ENCODE peak calls at places on chromosomes 1 and 21, in six cellular contexts. One of them, this sample, is unnamed.

GRCh38 chr1:51661081-51661518 is 44.2 kb downstream of the OSBPL9 start:
- DNase-seq in neuronal stem cell: no peak
- DNase-seq in IMR-90: peak; percentile 96
- DNase-seq in H1: no peak
- DNase-seq in H9: no peak
- DNase-seq in trophoblast cell: peak; percentile 10
- DNase-seq in this sample: peak; percentile 91

GRCh38 chr21:27631471-27631870 is 664.6 kb upstream of the ADAMTS5 start:
- DNase-seq in neuronal stem cell: no peak
- DNase-seq in IMR-90: peak; percentile 72
- DNase-seq in H1: no peak
- DNase-seq in H9: no peak
- DNase-seq in trophoblast cell: peak; percentile 24
- DNase-seq in this sample: no peak

GRCh38 chr21:43880111-43880985 is 15.3 kb downstream of the AGPAT3 start:
- DNase-seq in neuronal stem cell: no peak
- DNase-seq in IMR-90: peak; percentile 18
- DNase-seq in H1: no peak
- DNase-seq in H9: no peak
- DNase-seq in trophoblast cell: no peak
- DNase-seq in this sample: peak; percentile 26

GRCh38 chr21:16084776-16085364 is 355.1 kb downstream of the USP25 start:
- DNase-seq in neuronal stem cell: no peak
- DNase-seq in IMR-90: peak; percentile 70
- DNase-seq in H1: no peak
- DNase-seq in H9: no peak
- DNase-seq in trophoblast cell: no peak
- DNase-seq in this sample: no peak

GRCh38 chr1:20684651-20685050 is 23.5 kb upstream of the DDOST start:
- DNase-seq in neuronal stem cell: no peak
- DNase-seq in IMR-90: no peak
- DNase-seq in H1: no peak
- DNase-seq in H9: no peak
- DNase-seq in trophoblast cell: no peak
- DNase-seq in this sample: no peak

GRCh38 chr1:36994863-36995262 is 39.5 kb downstream of the GRIK3 start:
- DNase-seq in neuronal stem cell: no peak
- DNase-seq in IMR-90: no peak
- DNase-seq in H1: no peak
- DNase-seq in H9: no peak
- DNase-seq in trophoblast cell: no peak
- DNase-seq in this sample: no peak

GRCh38 chr1:116852910-116853309 is 56.8 kb upstream of the PTGFRN start:
- DNase-seq in neuronal stem cell: no peak
- DNase-seq in IMR-90: no peak
- DNase-seq in H1: no peak
- DNase-seq in H9: no peak
- DNase-seq in trophoblast cell: peak; percentile 49
- DNase-seq in this sample: peak; percentile 55

GRCh38 chr1:11691302-11691914 is at the start of gene DRAXIN:
- DNase-seq in neuronal stem cell: peak; percentile 63
- DNase-seq in IMR-90: no peak
- DNase-seq in H1: no peak
- DNase-seq in H9: peak; percentile 88
- DNase-seq in trophoblast cell: no peak
- DNase-seq in this sample: no peak

GRCh38 chr1:77986810-77987209 is 7.9 kb upstream of the FUBP1 start:
- DNase-seq in neuronal stem cell: no peak
- DNase-seq in IMR-90: no peak
- DNase-seq in H1: no peak
- DNase-seq in H9: no peak
- DNase-seq in trophoblast cell: no peak
- DNase-seq in this sample: no peak

GRCh38 chr1:159826436-159827101 is at the start of gene SLAMF8:
- DNase-seq in neuronal stem cell: no peak
- DNase-seq in IMR-90: no peak
- DNase-seq in H1: no peak
- DNase-seq in H9: no peak
- DNase-seq in trophoblast cell: no peak
- DNase-seq in this sample: no peak

DNA sequence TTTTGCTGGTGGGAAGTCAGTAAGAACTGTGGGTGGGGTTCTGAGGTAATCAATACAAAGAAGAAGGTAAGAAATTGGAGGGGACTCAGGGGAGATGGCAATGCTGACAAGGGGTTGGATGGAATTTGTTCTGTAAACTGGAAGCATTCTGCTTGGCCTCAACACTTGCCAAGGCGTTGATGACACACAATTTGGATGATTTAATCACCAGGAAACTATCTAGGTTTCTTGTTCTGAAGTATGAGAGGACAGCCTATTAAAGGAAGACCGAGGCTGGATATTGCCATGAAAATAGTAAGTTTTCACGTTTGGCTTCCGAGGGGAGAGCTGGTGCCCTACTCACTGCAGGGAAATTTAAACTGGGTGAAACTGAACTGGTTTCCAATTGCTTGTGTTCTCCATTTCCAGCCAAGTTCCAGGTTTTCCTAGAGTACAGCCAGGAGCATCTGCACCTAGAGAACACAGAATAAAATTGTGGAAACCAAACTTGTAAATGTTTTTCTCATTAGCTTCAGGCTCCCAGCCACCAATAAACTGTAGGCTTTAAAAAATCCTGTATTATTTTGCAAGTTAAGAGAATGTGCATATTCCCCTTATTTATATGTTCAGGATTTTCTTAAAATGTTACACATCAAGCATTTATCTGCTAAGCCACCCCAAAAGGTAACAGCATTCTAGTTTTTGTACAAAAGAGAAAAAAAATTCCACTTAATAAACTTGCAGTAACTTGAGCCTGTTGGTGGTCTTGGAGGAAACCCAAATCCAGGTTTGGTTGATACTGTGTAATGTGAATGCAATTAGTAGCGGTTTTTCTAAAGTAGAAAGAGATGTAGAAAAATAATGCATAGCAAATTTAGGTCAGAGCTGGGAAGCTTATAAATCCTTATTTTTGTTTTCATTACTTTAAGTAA is 53.8 kb downstream of the ROR1 start:
- DNase-seq in neuronal stem cell: no peak
- DNase-seq in IMR-90: peak; percentile 25
- DNase-seq in H1: no peak
- DNase-seq in H9: no peak
- DNase-seq in trophoblast cell: no peak
- DNase-seq in this sample: peak; percentile 21
- H3K18ac ChIP-seq in neuronal stem cell: no peak overlapping the region
- H3K18ac ChIP-seq in IMR-90: no peak overlapping the region
- H3K18ac ChIP-seq in H1: no peak overlapping the region
- H3K18ac ChIP-seq in H9: no peak overlapping the region
- H3K18ac ChIP-seq in trophoblast cell: no peak overlapping the region
- H3K18ac ChIP-seq in this sample: no peak overlapping the region

GRCh38 chr1:156460525-156460924 is 40.0 kb downstream of the MEF2D start:
- DNase-seq in neuronal stem cell: no peak
- DNase-seq in IMR-90: no peak
- DNase-seq in H1: no peak
- DNase-seq in H9: no peak
- DNase-seq in trophoblast cell: no peak
- DNase-seq in this sample: no peak

GRCh38 chr1:156458181-156458503 is 42.4 kb downstream of the MEF2D start:
- DNase-seq in neuronal stem cell: no peak
- DNase-seq in IMR-90: peak; percentile 81
- DNase-seq in H1: no peak
- DNase-seq in H9: no peak
- DNase-seq in trophoblast cell: peak; percentile 14
- DNase-seq in this sample: peak; percentile 82

GRCh38 chr1:156452863-156453262 is 47.7 kb downstream of the MEF2D start:
- DNase-seq in neuronal stem cell: no peak
- DNase-seq in IMR-90: no peak
- DNase-seq in H1: no peak
- DNase-seq in H9: no peak
- DNase-seq in trophoblast cell: no peak
- DNase-seq in this sample: no peak

GRCh38 chr1:156455362-156455761 is 45.2 kb downstream of the MEF2D start:
- DNase-seq in neuronal stem cell: no peak
- DNase-seq in IMR-90: no peak
- DNase-seq in H1: no peak
- DNase-seq in H9: no peak
- DNase-seq in trophoblast cell: no peak
- DNase-seq in this sample: no peak

DNA sequence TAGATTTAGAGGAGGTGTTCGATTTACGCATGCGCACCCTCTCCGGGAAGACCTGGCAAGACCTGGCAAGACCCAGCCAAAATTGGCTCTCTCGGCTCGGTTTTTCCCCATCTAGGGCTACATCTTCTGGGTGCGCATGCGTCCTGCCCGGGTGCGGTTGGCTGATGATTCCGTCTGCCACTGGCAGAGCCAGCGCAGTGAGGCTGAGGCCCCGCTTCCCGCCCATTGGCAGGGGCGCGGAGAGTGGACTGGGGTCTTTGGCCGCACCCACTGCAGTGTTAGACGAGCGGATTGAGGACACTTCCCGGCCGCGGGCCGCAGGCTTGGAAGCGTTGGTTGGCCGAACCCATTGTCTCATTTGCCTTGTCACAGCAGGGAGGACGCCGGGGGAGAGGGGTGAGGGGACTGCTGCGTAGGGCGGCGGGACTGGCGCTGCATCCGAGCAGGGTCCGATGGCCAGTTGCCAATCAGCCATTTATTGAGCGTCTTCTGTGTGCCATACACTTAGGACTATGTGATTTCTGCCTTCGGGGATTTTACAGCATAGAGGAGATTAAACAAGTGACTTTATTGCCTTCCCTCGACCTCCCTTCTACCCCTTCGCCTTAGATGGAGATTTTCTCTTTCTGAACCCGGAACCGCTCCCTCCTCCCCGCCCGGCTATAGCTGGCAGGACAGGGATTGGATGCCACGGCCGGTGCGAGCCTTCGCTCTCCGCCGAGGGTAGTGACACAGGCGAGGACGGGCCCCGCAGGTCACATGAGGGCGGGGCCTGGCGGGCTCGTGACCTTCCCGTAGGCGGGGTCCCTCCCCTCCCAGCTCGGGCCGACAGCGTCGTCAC is 43.7 kb downstream of the MEF2D start:
- DNase-seq in neuronal stem cell: peak; percentile 96
- DNase-seq in IMR-90: peak; percentile 97
- DNase-seq in H1: peak; percentile 98
- DNase-seq in H9: peak; percentile 99
- DNase-seq in trophoblast cell: peak; percentile 99
- DNase-seq in this sample: peak; percentile 97
- H2BK5ac ChIP-seq in neuronal stem cell: peak overlapping the region; percentile 88
- H2BK5ac ChIP-seq in IMR-90: peak overlapping the region; percentile 79
- H2BK5ac ChIP-seq in H1: peak overlapping the region; percentile 97
- H2BK5ac ChIP-seq in H9: no peak overlapping the region
- H2BK5ac ChIP-seq in trophoblast cell: peak overlapping the region; percentile 49
- H2BK5ac ChIP-seq in this sample: peak overlapping the region; percentile 24

GRCh38 chr1:241782396-241782795 is 65.6 kb upstream of the EXO1 start:
- DNase-seq in neuronal stem cell: no peak
- DNase-seq in IMR-90: no peak
- DNase-seq in H1: no peak
- DNase-seq in H9: no peak
- DNase-seq in trophoblast cell: no peak
- DNase-seq in this sample: no peak
- H4K91ac ChIP-seq in neuronal stem cell: no peak overlapping the region
- H4K91ac ChIP-seq in IMR-90: no peak overlapping the region
- H4K91ac ChIP-seq in H1: no peak overlapping the region
- H4K91ac ChIP-seq in H9: no peak overlapping the region
- H4K91ac ChIP-seq in trophoblast cell: no peak overlapping the region
- H4K91ac ChIP-seq in this sample: no peak overlapping the region

GRCh38 chr21:45747233-45747766 is 103.8 kb downstream of the PCBP3 start:
- DNase-seq in neuronal stem cell: no peak
- DNase-seq in IMR-90: no peak
- DNase-seq in H1: no peak
- DNase-seq in H9: no peak
- DNase-seq in trophoblast cell: no peak
- DNase-seq in this sample: no peak
- H3K18ac ChIP-seq in neuronal stem cell: peak overlapping the region; percentile 7
- H3K18ac ChIP-seq in IMR-90: no peak overlapping the region
- H3K18ac ChIP-seq in H1: no peak overlapping the region
- H3K18ac ChIP-seq in H9: no peak overlapping the region
- H3K18ac ChIP-seq in trophoblast cell: no peak overlapping the region
- H3K18ac ChIP-seq in this sample: no peak overlapping the region

GRCh38 chr1:154361357-154361756 is 36.0 kb downstream of the ATP8B2 start:
- DNase-seq in neuronal stem cell: no peak
- DNase-seq in IMR-90: peak; percentile 45
- DNase-seq in H1: no peak
- DNase-seq in H9: no peak
- DNase-seq in trophoblast cell: no peak
- DNase-seq in this sample: no peak
- H2BK5ac ChIP-seq in neuronal stem cell: no peak overlapping the region
- H2BK5ac ChIP-seq in IMR-90: no peak overlapping the region
- H2BK5ac ChIP-seq in H1: no peak overlapping the region
- H2BK5ac ChIP-seq in H9: no peak overlapping the region
- H2BK5ac ChIP-seq in trophoblast cell: no peak overlapping the region
- H2BK5ac ChIP-seq in this sample: no peak overlapping the region

This sample was measured in mesenchymal stem cell.